ENCODE peak calls at places on chromosome 22, in seven cellular contexts. X is left lung, H is RWPE1, I is pons, L is HuH-7.5, N is AG04449, W is choroid plexus epithelial cell. A is an unnamed sample.

GRCh38 chr22:21047035-21047661 is 1.4 kb downstream of the LRRC74B start:
- DNase-seq in I (no peak), N (no peak), H (no peak), X (peak; percentile 59), L (no peak), W (no peak), A (no peak)

GRCh38 chr22:26169312-26170111 is at the start of gene SEZ6L:
- DNase-seq in X (peak; percentile 81), W (no peak), L (no peak), I (no peak), N (no peak), H (no peak), A (no peak)

GRCh38 chr22:46287873-46288751 is 8.6 kb upstream of the GTSE1 start:
- DNase-seq in H (no peak), L (no peak), W (no peak), I (no peak), X (peak; percentile 89), N (no peak), A (no peak)

GRCh38 chr22:37471721-37472417 is 14.3 kb downstream of the MFNG start:
- DNase-seq in H (no peak), I (no peak), N (no peak), L (no peak), W (no peak), X (peak; percentile 25), A (no peak)

GRCh38 chr22:43855431-43855830 is 6.9 kb downstream of the SULT4A1 start:
- DNase-seq in L (no peak), W (no peak), X (no peak), N (no peak), I (no peak), H (no peak), A (no peak)

GRCh38 chr22:48099251-48099650 is 1336.8 kb downstream of the TBC1D22A start:
- DNase-seq in L (no peak), H (no peak), I (no peak), W (no peak), X (no peak), N (no peak), A (no peak)

GRCh38 chr22:48403521-48403921 is 1424.2 kb downstream of the BRD1 start:
- DNase-seq in X (no peak), N (no peak), W (no peak), I (no peak), H (no peak), L (no peak), A (no peak)

GRCh38 chr22:19891350-19892248 is 36.9 kb upstream of the GNB1L start:
- DNase-seq in W (peak; percentile 85), H (peak; percentile 87), N (no peak), X (peak; percentile 70), L (no peak), I (no peak), A (peak; percentile 46)

GRCh38 chr22:32789797-32790620 is 11.5 kb upstream of the TIMP3 start:
- DNase-seq in H (no peak), L (no peak), I (no peak), N (no peak), X (no peak), W (no peak), A (no peak)

GRCh38 chr22:26707090-26707489 is 49.7 kb downstream of the MIAT start:
- DNase-seq in H (no peak), W (no peak), X (no peak), I (no peak), L (no peak), N (no peak), A (no peak)

GRCh38 chr22:46442217-46442853 is 95.1 kb downstream of the CELSR1 start:
- DNase-seq in N (no peak), L (no peak), X (peak; percentile 60), H (no peak), W (no peak), I (no peak), A (no peak)

GRCh38 chr22:31284241-31284745 is 8.0 kb downstream of the PIK3IP1 start:
- DNase-seq in L (no peak), N (no peak), W (no peak), X (no peak), H (no peak), I (no peak), A (no peak)

GRCh38 chr22:50691521-50691920 is 18.9 kb downstream of the SHANK3 start:
- DNase-seq in N (no peak), L (no peak), I (no peak), H (no peak), W (peak; percentile 66), X (no peak), A (no peak)

GRCh38 chr22:24153959-24154358 is 27.3 kb upstream of the SUSD2 start:
- DNase-seq in X (no peak), L (no peak), W (no peak), N (no peak), I (no peak), H (no peak), A (no peak)

GRCh38 chr22:45201678-45202332 is 38.1 kb downstream of the NUP50 start:
- DNase-seq in L (no peak), H (no peak), X (no peak), I (no peak), N (peak; percentile 96), W (peak; percentile 99), A (no peak)

GRCh38 chr22:23128269-23129108 is 13.3 kb downstream of the RSPH14 start:
- DNase-seq in L (peak; percentile 92), I (peak; percentile 89), X (peak; percentile 79), H (peak; percentile 38), W (peak; percentile 92), N (no peak), A (peak; percentile 15)

GRCh38 chr22:38069372-38070249 is 12.4 kb downstream of the PICK1 start:
- DNase-seq in W (peak; percentile 69), X (peak; percentile 74), N (no peak), I (peak; percentile 86), L (no peak), H (no peak), A (no peak)

GRCh38 chr22:41940853-41941765 is 5.8 kb downstream of the CENPM start:
- DNase-seq in H (peak; percentile 46), L (peak; percentile 65), W (peak; percentile 93), X (peak; percentile 91), N (peak; percentile 52), I (peak; percentile 86), A (peak; percentile 70)

GRCh38 chr22:47810505-47811500 is 1048.4 kb downstream of the TBC1D22A start:
- DNase-seq in N (no peak), H (no peak), I (no peak), L (no peak), W (no peak), X (no peak), A (no peak)

GRCh38 chr22:42939941-42940653 is 74.9 kb downstream of the PACSIN2 start:
- DNase-seq in H (peak; percentile 82), I (no peak), X (no peak), W (peak; percentile 93), L (peak; percentile 56), N (peak; percentile 45), A (no peak)